ENCODE peak calls at places on chromosomes 1 and 21, in five cellular contexts. R, P, U, V and L are unnamed samples.

GRCh38 chr1:222392571-222392970 is 155.3 kb downstream of the HHIPL2 start:
- DNase-seq in R (no peak), V (peak), U (no peak), P (no peak), L (no peak)

GRCh38 chr21:17848228-17848627 is 29.1 kb upstream of the C21orf91 start:
- DNase-seq in P (no peak), V (peak), U (no peak), R (peak), L (peak)

GRCh38 chr1:247824023-247824422 is at the start of gene OR14A16:
- DNase-seq in U (no peak), V (no peak), P (no peak), R (no peak), L (no peak)

GRCh38 chr1:42747125-42747524 is 7.1 kb upstream of the CLDN19 start:
- DNase-seq in U (peak), P (no peak), R (no peak), V (no peak), L (no peak)

GRCh38 chr21:36249576-36250422 is 70.2 kb upstream of the MORC3 start:
- DNase-seq in P (no peak), U (no peak), V (no peak), R (no peak), L (no peak)

GRCh38 chr21:27275294-27275927 is 308.5 kb upstream of the ADAMTS5 start:
- DNase-seq in R (peak), V (peak), U (no peak), P (no peak), L (peak)

GRCh38 chr1:5730272-5731109 is 261.7 kb downstream of the NPHP4 start:
- DNase-seq in V (no peak), R (no peak), P (no peak), U (no peak), L (no peak)

GRCh38 chr1:156865865-156866678 is 5.4 kb downstream of the NTRK1 start:
- DNase-seq in U (no peak), R (no peak), P (no peak), V (no peak), L (no peak)

GRCh38 chr1:163361123-163361934 is 39.6 kb downstream of the NUF2 start:
- DNase-seq in U (peak), R (no peak), V (no peak), P (no peak), L (no peak)

GRCh38 chr1:26318338-26319064 is 743 bp downstream of the CD52 start:
- DNase-seq in U (no peak), R (no peak), P (no peak), V (no peak), L (no peak)

GRCh38 chr1:92013923-92014322 is 15.9 kb upstream of the EPHX4 start:
- DNase-seq in P (no peak), R (no peak), U (no peak), V (no peak), L (no peak)

GRCh38 chr1:33094971-33095604 is 14.1 kb downstream of the AZIN2 start:
- DNase-seq in V (peak), R (no peak), P (peak), U (peak), L (peak)

GRCh38 chr21:42049578-42050430 is 21.3 kb upstream of the UMODL1 start:
- DNase-seq in P (no peak), U (no peak), R (no peak), V (no peak), L (no peak)

GRCh38 chr1:94648225-94649007 is 106.9 kb upstream of the F3 start:
- DNase-seq in U (no peak), V (peak), P (no peak), R (peak), L (peak)

GRCh38 chr1:221206076-221206475 is 326.8 kb downstream of the HLX start:
- DNase-seq in U (no peak), R (no peak), V (no peak), P (no peak), L (no peak)

GRCh38 chr1:37930246-37931142 is 16.4 kb downstream of the INPP5B start:
- DNase-seq in R (no peak), V (no peak), U (no peak), P (peak), L (no peak)

GRCh38 chr1:1971017-1971416 is 32.6 kb downstream of the CFAP74 start:
- DNase-seq in P (no peak), U (no peak), V (no peak), R (no peak), L (no peak)

GRCh38 chr1:160858127-160858909 is 4.4 kb downstream of the CD244 start:
- DNase-seq in R (no peak), V (no peak), P (no peak), U (no peak), L (no peak)

GRCh38 chr1:94606471-94606870 is 64.9 kb upstream of the F3 start:
- DNase-seq in V (no peak), P (no peak), R (no peak), U (no peak), L (no peak)

GRCh38 chr1:23845163-23845562 is 19.9 kb upstream of the HMGCL start:
- DNase-seq in P (no peak), V (no peak), U (no peak), R (no peak), L (no peak)

GRCh38 chr21:34598931-34599400 is 15.9 kb downstream of the RCAN1 start:
- DNase-seq in U (peak), P (no peak), V (no peak), R (no peak), L (no peak)

GRCh38 chr1:174160109-174160473 is 771 bp downstream of the RABGAP1L start:
- DNase-seq in U (peak), P (peak), V (no peak), R (no peak), L (no peak)

GRCh38 chr1:117067528-117068370 is 7.6 kb downstream of the TTF2 start:
- DNase-seq in V (no peak), R (no peak), U (peak), P (peak), L (peak)

GRCh38 chr1:182235952-182236650 is 155.5 kb downstream of the GLUL start:
- DNase-seq in R (no peak), U (peak), P (peak), V (no peak), L (no peak)

GRCh38 chr1:106344494-106344893 is 712.0 kb upstream of the PRMT6 start:
- DNase-seq in V (no peak), R (no peak), P (no peak), U (no peak), L (no peak)

GRCh38 chr1:168830562-168830961 is 101.6 kb upstream of the DPT start:
- DNase-seq in U (no peak), P (no peak), V (no peak), R (no peak), L (no peak)

GRCh38 chr1:80441664-80442063 is 1359.1 kb upstream of the ADGRL2 start:
- DNase-seq in U (no peak), R (no peak), P (no peak), V (no peak), L (no peak)

GRCh38 chr1:29445330-29445729 is 209.0 kb downstream of the PTPRU start:
- DNase-seq in R (no peak), V (no peak), P (no peak), U (no peak), L (no peak)

GRCh38 chr21:45427331-45428271 is 22.6 kb downstream of the COL18A1 start:
- DNase-seq in U (no peak), P (no peak), R (peak), V (peak), L (peak)

GRCh38 chr1:230365723-230366307 is 60.3 kb downstream of the PGBD5 start:
- DNase-seq in P (no peak), R (no peak), U (peak), V (no peak), L (no peak)

GRCh38 chr1:71038942-71039341 is 8.7 kb downstream of the PTGER3 start:
- DNase-seq in R (no peak), V (no peak), U (no peak), P (no peak), L (no peak)

GRCh38 chr1:91731815-91732214 is 154.1 kb downstream of the TGFBR3 start:
- DNase-seq in P (no peak), V (no peak), U (no peak), R (no peak), L (no peak)

GRCh38 chr1:175154595-175155472 is 37.7 kb downstream of the KIAA0040 start:
- DNase-seq in V (no peak), P (peak), R (no peak), U (peak), L (no peak)